ENCODE peak calls at places on chromosomes 3 and 15, in five cellular contexts. One of them, this sample, is unnamed.

GRCh38 chr3:187223799-187224198 is 26.5 kb downstream of the RTP1 start:
- DNase-seq in CD8-positive, alpha-beta T cell: no peak
- DNase-seq in Caco-2: no peak
- DNase-seq in astrocyte of the cerebellum: no peak
- DNase-seq in GM12865: no peak
- DNase-seq in this sample: no peak

GRCh38 chr15:76678766-76679165 is 226.4 kb downstream of the SCAPER start:
- DNase-seq in CD8-positive, alpha-beta T cell: no peak
- DNase-seq in Caco-2: no peak
- DNase-seq in astrocyte of the cerebellum: peak
- DNase-seq in GM12865: no peak
- DNase-seq in this sample: peak

GRCh38 chr15:34239151-34239761 is 14.4 kb downstream of the EMC4 start:
- DNase-seq in CD8-positive, alpha-beta T cell: no peak
- DNase-seq in Caco-2: no peak
- DNase-seq in astrocyte of the cerebellum: peak
- DNase-seq in GM12865: peak
- DNase-seq in this sample: peak

GRCh38 chr3:72999971-73000370 is 3.4 kb downstream of the PPP4R2 start:
- DNase-seq in CD8-positive, alpha-beta T cell: no peak
- DNase-seq in Caco-2: no peak
- DNase-seq in astrocyte of the cerebellum: no peak
- DNase-seq in GM12865: no peak
- DNase-seq in this sample: no peak

GRCh38 chr3:16392733-16393132 is 120.8 kb downstream of the RFTN1 start:
- DNase-seq in CD8-positive, alpha-beta T cell: no peak
- DNase-seq in Caco-2: no peak
- DNase-seq in astrocyte of the cerebellum: no peak
- DNase-seq in GM12865: no peak
- DNase-seq in this sample: no peak

GRCh38 chr3:72738752-72739520 is 109.3 kb downstream of the SHQ1 start:
- DNase-seq in CD8-positive, alpha-beta T cell: peak
- DNase-seq in Caco-2: peak
- DNase-seq in astrocyte of the cerebellum: no peak
- DNase-seq in GM12865: peak
- DNase-seq in this sample: no peak

GRCh38 chr3:186971578-186971977 is 41.3 kb downstream of the ST6GAL1 start:
- DNase-seq in CD8-positive, alpha-beta T cell: no peak
- DNase-seq in Caco-2: no peak
- DNase-seq in astrocyte of the cerebellum: no peak
- DNase-seq in GM12865: no peak
- DNase-seq in this sample: no peak

GRCh38 chr3:184733181-184733580 is 21.3 kb upstream of the MAGEF1 start:
- DNase-seq in CD8-positive, alpha-beta T cell: no peak
- DNase-seq in Caco-2: no peak
- DNase-seq in astrocyte of the cerebellum: no peak
- DNase-seq in GM12865: no peak
- DNase-seq in this sample: no peak

GRCh38 chr3:39445927-39446326 is 21.6 kb upstream of the MOBP start:
- DNase-seq in CD8-positive, alpha-beta T cell: no peak
- DNase-seq in Caco-2: no peak
- DNase-seq in astrocyte of the cerebellum: no peak
- DNase-seq in GM12865: no peak
- DNase-seq in this sample: no peak

GRCh38 chr3:172562881-172563835 is 39.9 kb upstream of the TNFSF10 start:
- DNase-seq in CD8-positive, alpha-beta T cell: no peak
- DNase-seq in Caco-2: no peak
- DNase-seq in astrocyte of the cerebellum: peak
- DNase-seq in GM12865: peak
- DNase-seq in this sample: peak

GRCh38 chr3:170178631-170179030 is 2.9 kb downstream of the PHC3 start:
- DNase-seq in CD8-positive, alpha-beta T cell: peak
- DNase-seq in Caco-2: no peak
- DNase-seq in astrocyte of the cerebellum: no peak
- DNase-seq in GM12865: peak
- DNase-seq in this sample: no peak

GRCh38 chr3:63791974-63792373 is 27.1 kb upstream of the C3orf49 start:
- DNase-seq in CD8-positive, alpha-beta T cell: no peak
- DNase-seq in Caco-2: no peak
- DNase-seq in astrocyte of the cerebellum: peak
- DNase-seq in GM12865: peak
- DNase-seq in this sample: no peak

GRCh38 chr15:40244961-40245523 is 6.2 kb downstream of the PAK6 start:
- DNase-seq in CD8-positive, alpha-beta T cell: no peak
- DNase-seq in Caco-2: peak
- DNase-seq in astrocyte of the cerebellum: no peak
- DNase-seq in GM12865: no peak
- DNase-seq in this sample: no peak

GRCh38 chr3:177802151-177802900 is 605.0 kb upstream of the TBL1XR1 start:
- DNase-seq in CD8-positive, alpha-beta T cell: no peak
- DNase-seq in Caco-2: no peak
- DNase-seq in astrocyte of the cerebellum: no peak
- DNase-seq in GM12865: no peak
- DNase-seq in this sample: no peak

GRCh38 chr15:41629883-41630282 is 30.3 kb upstream of the MGA start:
- DNase-seq in CD8-positive, alpha-beta T cell: no peak
- DNase-seq in Caco-2: no peak
- DNase-seq in astrocyte of the cerebellum: no peak
- DNase-seq in GM12865: no peak
- DNase-seq in this sample: no peak

GRCh38 chr3:8491750-8492149 is 9.9 kb upstream of the LMCD1 start:
- DNase-seq in CD8-positive, alpha-beta T cell: no peak
- DNase-seq in Caco-2: no peak
- DNase-seq in astrocyte of the cerebellum: no peak
- DNase-seq in GM12865: no peak
- DNase-seq in this sample: no peak

GRCh38 chr3:126621627-126622345 is 33.1 kb downstream of the TXNRD3 start:
- DNase-seq in CD8-positive, alpha-beta T cell: no peak
- DNase-seq in Caco-2: no peak
- DNase-seq in astrocyte of the cerebellum: peak
- DNase-seq in GM12865: no peak
- DNase-seq in this sample: no peak

GRCh38 chr15:62841269-62841628 is 201.3 kb upstream of the TPM1 start:
- DNase-seq in CD8-positive, alpha-beta T cell: no peak
- DNase-seq in Caco-2: no peak
- DNase-seq in astrocyte of the cerebellum: no peak
- DNase-seq in GM12865: no peak
- DNase-seq in this sample: no peak

GRCh38 chr3:113279686-113280085 is 68.3 kb downstream of the BOC start:
- DNase-seq in CD8-positive, alpha-beta T cell: no peak
- DNase-seq in Caco-2: no peak
- DNase-seq in astrocyte of the cerebellum: no peak
- DNase-seq in GM12865: no peak
- DNase-seq in this sample: no peak

GRCh38 chr15:58425185-58425584 is 6.6 kb upstream of the LIPC start:
- DNase-seq in CD8-positive, alpha-beta T cell: no peak
- DNase-seq in Caco-2: peak
- DNase-seq in astrocyte of the cerebellum: no peak
- DNase-seq in GM12865: no peak
- DNase-seq in this sample: no peak

GRCh38 chr3:24401090-24401810 is 93.4 kb downstream of the THRB start:
- DNase-seq in CD8-positive, alpha-beta T cell: no peak
- DNase-seq in Caco-2: no peak
- DNase-seq in astrocyte of the cerebellum: no peak
- DNase-seq in GM12865: no peak
- DNase-seq in this sample: no peak

GRCh38 chr15:33022629-33023028 is 171.9 kb downstream of the FMN1 start:
- DNase-seq in CD8-positive, alpha-beta T cell: no peak
- DNase-seq in Caco-2: no peak
- DNase-seq in astrocyte of the cerebellum: no peak
- DNase-seq in GM12865: no peak
- DNase-seq in this sample: no peak

GRCh38 chr3:189966843-189967242 is 153.9 kb downstream of the P3H2 start:
- DNase-seq in CD8-positive, alpha-beta T cell: no peak
- DNase-seq in Caco-2: no peak
- DNase-seq in astrocyte of the cerebellum: no peak
- DNase-seq in GM12865: peak
- DNase-seq in this sample: no peak

DNA sequence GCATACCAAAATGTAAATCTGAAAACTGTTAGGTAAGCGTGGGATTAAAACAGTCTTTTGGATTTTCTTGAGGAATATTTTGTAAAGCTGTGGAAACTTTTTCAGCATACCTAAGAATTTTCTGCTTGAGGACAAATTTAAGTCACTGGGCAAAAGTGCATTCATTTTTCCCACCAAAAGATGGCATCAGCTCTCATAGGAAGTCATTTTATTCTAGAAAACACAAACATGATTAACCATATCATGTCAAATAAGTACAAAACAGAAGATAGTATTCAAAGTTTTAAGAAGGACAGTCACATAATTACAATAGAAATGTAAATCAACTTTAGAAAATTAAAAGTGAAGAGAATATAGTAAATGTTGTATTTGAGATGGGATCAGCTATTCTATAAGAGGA is 63.5 kb downstream of the SLC49A4 start:
- DNase-seq in CD8-positive, alpha-beta T cell: no peak
- DNase-seq in Caco-2: peak
- DNase-seq in astrocyte of the cerebellum: peak
- DNase-seq in GM12865: peak
- DNase-seq in this sample: no peak
- TF ChIP-seq CTCF in CD8-positive, alpha-beta T cell: no peak
- TF ChIP-seq CTCF in Caco-2: peak
- TF ChIP-seq CTCF in astrocyte of the cerebellum: peak
- TF ChIP-seq CTCF in GM12865: peak
- TF ChIP-seq CTCF in this sample: peak

GRCh38 chr3:99869621-99870020 is 52.0 kb downstream of the CMSS1 start:
- DNase-seq in CD8-positive, alpha-beta T cell: no peak
- DNase-seq in Caco-2: no peak
- DNase-seq in astrocyte of the cerebellum: no peak
- DNase-seq in GM12865: no peak
- DNase-seq in this sample: no peak

GRCh38 chr3:99868438-99868723 is 50.7 kb downstream of the CMSS1 start:
- DNase-seq in CD8-positive, alpha-beta T cell: no peak
- DNase-seq in Caco-2: no peak
- DNase-seq in astrocyte of the cerebellum: no peak
- DNase-seq in GM12865: peak
- DNase-seq in this sample: no peak

GRCh38 chr3:99870712-99871111 is 53.0 kb downstream of the CMSS1 start:
- DNase-seq in CD8-positive, alpha-beta T cell: no peak
- DNase-seq in Caco-2: no peak
- DNase-seq in astrocyte of the cerebellum: no peak
- DNase-seq in GM12865: no peak
- DNase-seq in this sample: no peak

GRCh38 chr3:99872633-99873254 is 55.1 kb downstream of the CMSS1 start:
- DNase-seq in CD8-positive, alpha-beta T cell: no peak
- DNase-seq in Caco-2: no peak
- DNase-seq in astrocyte of the cerebellum: no peak
- DNase-seq in GM12865: peak
- DNase-seq in this sample: no peak

GRCh38 chr3:99871231-99871898 is 53.7 kb downstream of the CMSS1 start:
- DNase-seq in CD8-positive, alpha-beta T cell: no peak
- DNase-seq in Caco-2: no peak
- DNase-seq in astrocyte of the cerebellum: no peak
- DNase-seq in GM12865: no peak
- DNase-seq in this sample: no peak
- H3K4me3 ChIP-seq in CD8-positive, alpha-beta T cell: no peak
- H3K4me3 ChIP-seq in Caco-2: no peak
- H3K4me3 ChIP-seq in astrocyte of the cerebellum: no peak
- H3K4me3 ChIP-seq in GM12865: no peak
- H3K4me3 ChIP-seq in this sample: no peak

GRCh38 chr3:100875239-100875638 is 118.0 kb downstream of the ABI3BP start:
- DNase-seq in CD8-positive, alpha-beta T cell: no peak
- DNase-seq in Caco-2: no peak
- DNase-seq in astrocyte of the cerebellum: peak
- DNase-seq in GM12865: no peak
- DNase-seq in this sample: no peak
- TF ChIP-seq CTCF in CD8-positive, alpha-beta T cell: no peak
- TF ChIP-seq CTCF in Caco-2: no peak
- TF ChIP-seq CTCF in astrocyte of the cerebellum: no peak
- TF ChIP-seq CTCF in GM12865: no peak
- TF ChIP-seq CTCF in this sample: no peak

DNA sequence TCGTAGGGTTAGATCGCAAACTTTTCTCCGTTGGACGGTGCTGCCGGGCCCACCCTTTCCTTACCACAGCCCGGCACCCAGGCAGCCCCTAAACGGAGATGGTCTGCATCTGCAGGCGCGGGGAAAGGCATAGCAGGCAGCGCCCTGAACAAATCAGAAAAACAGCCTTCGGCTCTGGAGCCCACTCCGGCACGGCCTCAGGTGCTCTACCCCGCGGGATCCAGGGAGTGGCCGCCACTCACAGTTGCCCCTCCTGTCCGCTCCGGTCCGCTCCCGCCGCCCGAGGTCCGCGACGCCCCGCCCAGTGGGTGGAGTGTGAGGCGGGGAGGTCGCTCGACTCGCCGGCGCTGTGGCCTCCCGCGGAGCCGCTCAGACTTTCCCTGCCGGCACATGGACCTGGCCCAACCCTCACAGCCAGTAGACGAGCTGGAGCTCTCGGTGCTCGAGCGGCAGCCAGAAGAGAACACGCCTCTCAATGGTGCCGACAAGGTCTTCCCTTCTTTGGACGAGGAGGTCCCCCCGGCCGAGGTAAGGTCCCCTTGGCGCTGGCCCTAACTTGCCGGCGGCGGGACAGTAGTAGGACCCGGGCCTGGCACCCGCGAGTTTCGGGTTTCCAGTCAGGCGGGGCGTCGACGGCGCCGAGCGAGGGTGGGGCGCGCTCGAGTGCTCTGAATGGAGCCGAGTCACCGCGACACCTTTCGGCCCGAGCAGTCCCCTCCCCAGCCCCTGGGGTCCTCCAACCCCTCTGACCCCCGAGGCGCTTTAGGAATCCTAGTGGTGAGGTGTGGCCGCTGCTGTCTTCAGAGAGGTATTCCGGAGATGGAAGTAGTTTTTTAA is at the start of gene C3orf52:
- DNase-seq in CD8-positive, alpha-beta T cell: peak
- DNase-seq in Caco-2: peak
- DNase-seq in astrocyte of the cerebellum: peak
- DNase-seq in GM12865: peak
- DNase-seq in this sample: no peak
- H3K4me3 ChIP-seq in CD8-positive, alpha-beta T cell: peak
- H3K4me3 ChIP-seq in Caco-2: peak
- H3K4me3 ChIP-seq in astrocyte of the cerebellum: peak
- H3K4me3 ChIP-seq in GM12865: peak
- H3K4me3 ChIP-seq in this sample: peak

GRCh38 chr3:66372681-66373350 is 128.0 kb downstream of the LRIG1 start:
- DNase-seq in CD8-positive, alpha-beta T cell: peak
- DNase-seq in Caco-2: peak
- DNase-seq in astrocyte of the cerebellum: no peak
- DNase-seq in GM12865: no peak
- DNase-seq in this sample: no peak
- TF ChIP-seq CTCF in CD8-positive, alpha-beta T cell: peak
- TF ChIP-seq CTCF in Caco-2: peak
- TF ChIP-seq CTCF in astrocyte of the cerebellum: peak
- TF ChIP-seq CTCF in GM12865: no peak
- TF ChIP-seq CTCF in this sample: peak

DNA sequence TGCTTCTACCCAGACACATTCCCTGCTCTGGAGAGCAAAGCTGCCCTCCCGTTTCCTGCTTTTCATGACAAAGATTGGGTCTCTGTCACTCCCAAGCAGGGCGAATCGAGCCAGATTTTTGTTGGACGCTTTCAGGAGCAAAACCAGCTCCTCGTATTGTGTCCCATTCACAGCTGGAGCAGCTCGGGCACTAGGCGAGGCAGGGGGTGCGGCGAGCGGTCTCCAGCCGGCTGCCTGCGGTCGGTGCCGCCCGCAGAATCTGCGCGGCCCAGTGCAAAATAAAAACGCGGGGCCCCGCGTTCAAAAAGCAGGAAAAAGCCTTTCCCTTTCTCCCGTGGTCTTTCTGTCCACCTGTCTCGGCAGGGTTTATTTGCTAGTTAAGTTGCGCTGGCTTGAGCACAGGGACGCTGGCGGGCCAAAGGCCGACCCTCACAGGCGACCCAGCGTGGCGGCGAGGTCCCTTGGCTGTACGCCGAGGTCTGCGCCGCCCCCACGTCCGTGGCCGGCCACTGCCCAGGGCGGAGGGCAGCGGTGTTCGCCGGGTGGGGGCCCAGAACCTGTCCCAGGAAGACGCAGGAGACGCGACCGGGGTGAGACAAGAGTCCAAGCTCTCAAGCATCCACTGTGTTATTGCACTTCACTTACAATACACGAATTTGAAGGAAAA is 71.2 kb downstream of the CYP19A1 start:
- DNase-seq in CD8-positive, alpha-beta T cell: no peak
- DNase-seq in Caco-2: no peak
- DNase-seq in astrocyte of the cerebellum: no peak
- DNase-seq in GM12865: no peak
- DNase-seq in this sample: no peak
- H3K4me3 ChIP-seq in CD8-positive, alpha-beta T cell: no peak
- H3K4me3 ChIP-seq in Caco-2: peak
- H3K4me3 ChIP-seq in astrocyte of the cerebellum: peak
- H3K4me3 ChIP-seq in GM12865: no peak
- H3K4me3 ChIP-seq in this sample: peak